ENCODE peak calls at places on chromosomes 3 and 15, in seven cellular contexts. E, T, V, K, Y, W and G are unnamed samples.
A peak's percentile ranks its signal among the peaks of the same experiment; 100 is the strongest.

GRCh38 chr15:63079938-63080626 is 37.5 kb downstream of the TPM1 start:
- DNase-seq in E (no peak), T (no peak), V (no peak), K (no peak), Y (no peak), W (no peak), G (no peak)

GRCh38 chr15:75051161-75051560 is 27.8 kb downstream of the PPCDC start:
- DNase-seq in E (no peak), T (no peak), V (no peak), K (no peak), Y (no peak), W (no peak), G (no peak)

GRCh38 chr3:152436707-152437615 is 168.2 kb downstream of the MBNL1 start:
- DNase-seq in E (no peak), T (no peak), V (no peak), K (no peak), Y (no peak), W (no peak), G (no peak)

GRCh38 chr3:66803706-66804496 is 194.2 kb upstream of the KBTBD8 start:
- DNase-seq in E (no peak), T (no peak), V (no peak), K (no peak), Y (no peak), W (no peak), G (no peak)

GRCh38 chr3:132509506-132509905 is 87.6 kb upstream of the ACKR4 start:
- DNase-seq in E (no peak), T (no peak), V (no peak), K (no peak), Y (no peak), W (no peak), G (no peak)

GRCh38 chr15:49215768-49216739 is 46.0 kb downstream of the GALK2 start:
- DNase-seq in E (peak; percentile 72), T (no peak), V (no peak), K (no peak), Y (no peak), W (peak; percentile 19), G (peak; percentile 50)

GRCh38 chr3:55690746-55691540 is 203.8 kb upstream of the WNT5A start:
- DNase-seq in E (peak; percentile 52), T (no peak), V (no peak), K (no peak), Y (no peak), W (no peak), G (peak; percentile 45)

GRCh38 chr15:95669146-95669922 is 661.2 kb upstream of the NR2F2 start:
- DNase-seq in E (no peak), T (peak; percentile 22), V (no peak), K (no peak), Y (no peak), W (peak; percentile 29), G (no peak)

GRCh38 chr15:80403712-80404056 is 498 bp upstream of the ARNT2 start:
- DNase-seq in E (no peak), T (no peak), V (no peak), K (no peak), Y (no peak), W (no peak), G (no peak)

GRCh38 chr3:71847794-71848193 is 62.8 kb upstream of the PROK2 start:
- DNase-seq in E (no peak), T (no peak), V (no peak), K (no peak), Y (no peak), W (no peak), G (no peak)

GRCh38 chr15:60076055-60076454 is 71.9 kb downstream of the FOXB1 start:
- DNase-seq in E (no peak), T (no peak), V (no peak), K (no peak), Y (no peak), W (no peak), G (no peak)

GRCh38 chr3:43870110-43870509 is 179.4 kb downstream of the ABHD5 start:
- DNase-seq in E (no peak), T (peak; percentile 75), V (no peak), K (peak; percentile 43), Y (peak; percentile 23), W (peak; percentile 74), G (no peak)

GRCh38 chr15:63895787-63896218 is 62.1 kb upstream of the HERC1 start:
- DNase-seq in E (no peak), T (no peak), V (no peak), K (no peak), Y (no peak), W (no peak), G (no peak)